ENCODE peak calls at places on chromosomes 11 and 22, in five cellular contexts. One of them, this sample, is unnamed.

GRCh38 chr11:18844753-18845367 is 53.3 kb upstream of the PTPN5 start:
- DNase-seq in WERI-Rb-1: no peak
- DNase-seq in substantia nigra: no peak
- DNase-seq in lung: no peak
- DNase-seq in colonic mucosa: no peak
- DNase-seq in this sample: no peak

GRCh38 chr11:69943066-69943465 is 123.8 kb upstream of the FGF3 start:
- DNase-seq in WERI-Rb-1: no peak
- DNase-seq in substantia nigra: no peak
- DNase-seq in lung: no peak
- DNase-seq in colonic mucosa: no peak
- DNase-seq in this sample: no peak

GRCh38 chr11:31628111-31628510 is 118.5 kb downstream of the ELP4 start:
- DNase-seq in WERI-Rb-1: no peak
- DNase-seq in substantia nigra: no peak
- DNase-seq in lung: no peak
- DNase-seq in colonic mucosa: no peak
- DNase-seq in this sample: no peak

GRCh38 chr11:131656839-131657211 is 286.4 kb downstream of the NTM start:
- DNase-seq in WERI-Rb-1: no peak
- DNase-seq in substantia nigra: no peak
- DNase-seq in lung: no peak
- DNase-seq in colonic mucosa: no peak
- DNase-seq in this sample: no peak

GRCh38 chr22:42962295-42963230 is 52.4 kb downstream of the PACSIN2 start:
- DNase-seq in WERI-Rb-1: no peak
- DNase-seq in substantia nigra: no peak
- DNase-seq in lung: peak; percentile 68
- DNase-seq in colonic mucosa: peak; percentile 70
- DNase-seq in this sample: no peak

GRCh38 chr11:67373916-67374570 is 645 bp upstream of the CLCF1 start:
- DNase-seq in WERI-Rb-1: peak; percentile 79
- DNase-seq in substantia nigra: peak; percentile 55
- DNase-seq in lung: peak; percentile 90
- DNase-seq in colonic mucosa: peak; percentile 79
- DNase-seq in this sample: peak; percentile 41

GRCh38 chr11:111513240-111513605 is 1.0 kb upstream of the BTG4 start:
- DNase-seq in WERI-Rb-1: no peak
- DNase-seq in substantia nigra: no peak
- DNase-seq in lung: no peak
- DNase-seq in colonic mucosa: no peak
- DNase-seq in this sample: no peak

GRCh38 chr11:1922411-1923113 is 3.1 kb downstream of the TNNT3 start:
- DNase-seq in WERI-Rb-1: no peak
- DNase-seq in substantia nigra: no peak
- DNase-seq in lung: no peak
- DNase-seq in colonic mucosa: peak; percentile 14
- DNase-seq in this sample: no peak

GRCh38 chr22:32048069-32048468 is 5.0 kb downstream of the SLC5A1 start:
- DNase-seq in WERI-Rb-1: no peak
- DNase-seq in substantia nigra: peak; percentile 1
- DNase-seq in lung: no peak
- DNase-seq in colonic mucosa: no peak
- DNase-seq in this sample: no peak

GRCh38 chr22:17064498-17065100 is 20.2 kb upstream of the IL17RA start:
- DNase-seq in WERI-Rb-1: no peak
- DNase-seq in substantia nigra: no peak
- DNase-seq in lung: no peak
- DNase-seq in colonic mucosa: no peak
- DNase-seq in this sample: no peak

GRCh38 chr22:26324150-26324549 is 104.9 kb upstream of the ASPHD2 start:
- DNase-seq in WERI-Rb-1: no peak
- DNase-seq in substantia nigra: no peak
- DNase-seq in lung: no peak
- DNase-seq in colonic mucosa: no peak
- DNase-seq in this sample: no peak

GRCh38 chr11:103537904-103538502 is 428.8 kb downstream of the DYNC2H1 start:
- DNase-seq in WERI-Rb-1: peak; percentile 31
- DNase-seq in substantia nigra: no peak
- DNase-seq in lung: no peak
- DNase-seq in colonic mucosa: no peak
- DNase-seq in this sample: no peak

GRCh38 chr11:64092119-64092760 is 56.5 kb downstream of the FLRT1 start:
- DNase-seq in WERI-Rb-1: no peak
- DNase-seq in substantia nigra: peak; percentile 48
- DNase-seq in lung: no peak
- DNase-seq in colonic mucosa: no peak
- DNase-seq in this sample: no peak

GRCh38 chr11:8327761-8328192 is 64.1 kb upstream of the LMO1 start:
- DNase-seq in WERI-Rb-1: no peak
- DNase-seq in substantia nigra: no peak
- DNase-seq in lung: no peak
- DNase-seq in colonic mucosa: no peak
- DNase-seq in this sample: no peak

GRCh38 chr11:92512204-92512569 is 287.6 kb downstream of the FAT3 start:
- DNase-seq in WERI-Rb-1: no peak
- DNase-seq in substantia nigra: no peak
- DNase-seq in lung: no peak
- DNase-seq in colonic mucosa: no peak
- DNase-seq in this sample: no peak

GRCh38 chr22:38383417-38383816 is 66.2 kb upstream of the CSNK1E start:
- DNase-seq in WERI-Rb-1: no peak
- DNase-seq in substantia nigra: no peak
- DNase-seq in lung: no peak
- DNase-seq in colonic mucosa: no peak
- DNase-seq in this sample: no peak

GRCh38 chr22:23583153-23583552 is 3.1 kb upstream of the IGLL1 start:
- DNase-seq in WERI-Rb-1: no peak
- DNase-seq in substantia nigra: no peak
- DNase-seq in lung: no peak
- DNase-seq in colonic mucosa: no peak
- DNase-seq in this sample: no peak

GRCh38 chr11:66417000-66417399 is 3.8 kb upstream of the NPAS4 start:
- DNase-seq in WERI-Rb-1: no peak
- DNase-seq in substantia nigra: peak; percentile 51
- DNase-seq in lung: no peak
- DNase-seq in colonic mucosa: no peak
- DNase-seq in this sample: no peak

GRCh38 chr11:122758361-122758760 is 79.9 kb upstream of the CRTAM start:
- DNase-seq in WERI-Rb-1: no peak
- DNase-seq in substantia nigra: no peak
- DNase-seq in lung: no peak
- DNase-seq in colonic mucosa: no peak
- DNase-seq in this sample: no peak

GRCh38 chr11:65223031-65223430 is 38.7 kb upstream of the POLA2 start:
- DNase-seq in WERI-Rb-1: no peak
- DNase-seq in substantia nigra: no peak
- DNase-seq in lung: no peak
- DNase-seq in colonic mucosa: no peak
- DNase-seq in this sample: no peak

GRCh38 chr11:65226103-65226442 is 35.7 kb upstream of the POLA2 start:
- DNase-seq in WERI-Rb-1: no peak
- DNase-seq in substantia nigra: no peak
- DNase-seq in lung: no peak
- DNase-seq in colonic mucosa: no peak
- DNase-seq in this sample: no peak

GRCh38 chr11:65227879-65228278 is 33.9 kb upstream of the POLA2 start:
- DNase-seq in WERI-Rb-1: no peak
- DNase-seq in substantia nigra: no peak
- DNase-seq in lung: no peak
- DNase-seq in colonic mucosa: no peak
- DNase-seq in this sample: no peak

GRCh38 chr11:65224939-65225283 is 36.9 kb upstream of the POLA2 start:
- DNase-seq in WERI-Rb-1: peak; percentile 89
- DNase-seq in substantia nigra: no peak
- DNase-seq in lung: peak; percentile 57
- DNase-seq in colonic mucosa: no peak
- DNase-seq in this sample: no peak

DNA sequence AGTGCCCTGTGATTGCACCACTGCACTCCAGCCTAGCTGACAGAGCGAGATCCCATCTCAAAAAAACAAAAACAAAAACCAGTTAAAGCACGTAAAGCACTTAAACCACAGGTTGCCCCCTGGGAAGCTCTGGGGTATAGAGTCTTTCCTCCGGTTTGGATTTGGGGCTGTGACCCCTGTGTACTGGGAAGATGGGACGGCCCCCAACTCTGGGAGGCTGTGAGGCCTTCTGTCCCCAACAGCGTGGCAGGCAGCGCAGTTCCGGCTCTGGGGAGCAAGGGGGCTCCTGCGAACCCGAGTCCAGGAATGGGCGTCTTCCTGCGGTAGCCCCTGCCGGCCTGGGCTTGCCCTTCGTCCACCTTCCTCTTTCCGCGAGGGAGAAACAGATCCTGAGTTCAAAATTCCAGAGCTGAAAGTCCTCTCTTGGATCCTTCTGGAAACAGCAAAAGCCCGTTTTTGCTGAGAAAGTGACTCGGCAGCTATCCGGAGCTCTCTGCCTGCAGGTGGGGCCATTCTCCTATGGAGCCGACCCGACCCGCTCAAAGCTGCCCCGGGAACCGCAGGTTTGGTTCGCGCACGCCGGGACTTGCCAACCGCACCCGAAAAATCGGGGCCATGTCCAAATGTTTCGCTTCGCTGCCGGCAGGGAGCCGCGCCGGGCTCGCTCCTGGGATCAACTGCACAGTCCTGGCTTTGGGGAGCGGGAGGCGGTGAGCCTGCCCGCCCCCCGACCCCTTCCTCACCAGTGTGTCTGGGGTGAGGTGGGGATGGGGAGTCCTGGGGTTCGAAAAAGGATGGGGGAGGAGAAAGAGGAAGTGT is 36.3 kb upstream of the POLA2 start:
- DNase-seq in WERI-Rb-1: peak; percentile 81
- DNase-seq in substantia nigra: peak; percentile 16
- DNase-seq in lung: no peak
- DNase-seq in colonic mucosa: peak; percentile 58
- DNase-seq in this sample: peak; percentile 24
- H3K27ac ChIP-seq in WERI-Rb-1: peak overlapping the region; percentile 89
- H3K27ac ChIP-seq in substantia nigra: no peak overlapping the region
- H3K27ac ChIP-seq in lung: no peak overlapping the region
- H3K27ac ChIP-seq in colonic mucosa: no peak overlapping the region
- H3K27ac ChIP-seq in this sample: peak overlapping the region; percentile 19

DNA sequence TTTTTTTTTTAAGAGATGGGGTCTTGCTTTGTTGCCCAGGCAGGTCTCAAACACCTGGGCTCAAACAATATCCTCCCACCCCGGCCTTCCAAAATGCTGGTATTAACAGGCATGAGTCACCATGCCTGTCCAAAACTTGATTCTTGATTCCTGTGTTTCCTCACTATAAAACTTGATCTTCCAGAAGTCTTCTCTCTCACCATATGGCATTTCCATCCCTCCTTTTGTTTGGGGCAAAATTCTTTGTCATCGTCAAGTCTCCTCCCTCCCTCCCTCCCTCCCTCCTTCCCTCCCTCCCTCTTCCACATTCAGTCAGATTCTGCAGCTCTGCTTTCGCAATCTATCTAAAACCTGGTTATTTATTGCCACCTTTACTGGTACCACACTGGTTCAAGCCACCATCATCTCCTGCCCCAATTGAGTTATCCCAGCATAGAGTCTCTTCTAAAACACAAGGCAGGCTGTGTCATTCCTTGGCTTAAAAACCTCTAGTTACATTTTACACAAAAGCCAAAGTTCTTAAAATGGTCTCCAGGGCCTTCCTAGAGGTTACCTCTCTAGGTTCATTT is 65.0 kb upstream of the HORMAD2 start:
- DNase-seq in WERI-Rb-1: no peak
- DNase-seq in substantia nigra: no peak
- DNase-seq in lung: no peak
- DNase-seq in colonic mucosa: no peak
- DNase-seq in this sample: no peak
- H3K27ac ChIP-seq in WERI-Rb-1: no peak overlapping the region
- H3K27ac ChIP-seq in substantia nigra: no peak overlapping the region
- H3K27ac ChIP-seq in lung: no peak overlapping the region
- H3K27ac ChIP-seq in colonic mucosa: no peak overlapping the region
- H3K27ac ChIP-seq in this sample: no peak overlapping the region

GRCh38 chr11:128338806-128339205 is 248.6 kb downstream of the ETS1 start:
- DNase-seq in WERI-Rb-1: no peak
- DNase-seq in substantia nigra: no peak
- DNase-seq in lung: no peak
- DNase-seq in colonic mucosa: no peak
- DNase-seq in this sample: no peak

GRCh38 chr11:128336203-128336602 is 251.2 kb downstream of the ETS1 start:
- DNase-seq in WERI-Rb-1: no peak
- DNase-seq in substantia nigra: no peak
- DNase-seq in lung: peak; percentile 53
- DNase-seq in colonic mucosa: no peak
- DNase-seq in this sample: peak; percentile 31

GRCh38 chr11:128334311-128335044 is 252.9 kb downstream of the ETS1 start:
- DNase-seq in WERI-Rb-1: no peak
- DNase-seq in substantia nigra: no peak
- DNase-seq in lung: peak; percentile 39
- DNase-seq in colonic mucosa: no peak
- DNase-seq in this sample: no peak

GRCh38 chr11:128339721-128340271 is 247.6 kb downstream of the ETS1 start:
- DNase-seq in WERI-Rb-1: no peak
- DNase-seq in substantia nigra: no peak
- DNase-seq in lung: no peak
- DNase-seq in colonic mucosa: no peak
- DNase-seq in this sample: no peak

DNA sequence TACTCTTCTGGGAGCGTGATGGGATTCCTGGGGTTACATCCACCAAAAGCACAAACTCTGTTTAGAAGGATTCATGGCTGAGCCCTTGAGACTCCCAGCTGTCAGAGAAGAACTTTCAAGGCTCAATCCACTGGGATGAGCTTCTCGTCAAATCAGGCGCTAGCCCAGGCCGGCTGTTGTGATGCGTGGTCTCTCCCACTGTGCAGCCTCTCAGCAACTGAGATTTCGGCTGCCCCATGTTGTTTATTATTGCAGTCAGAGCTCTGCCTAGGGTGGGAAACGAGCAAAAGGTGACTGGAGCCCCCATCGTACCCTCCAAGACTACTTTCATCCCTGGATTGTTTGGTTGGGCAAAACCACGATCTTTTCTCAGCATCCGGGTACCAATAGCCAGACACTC is 251.6 kb downstream of the ETS1 start:
- DNase-seq in WERI-Rb-1: no peak
- DNase-seq in substantia nigra: no peak
- DNase-seq in lung: no peak
- DNase-seq in colonic mucosa: no peak
- DNase-seq in this sample: no peak
- H3K27ac ChIP-seq in WERI-Rb-1: no peak overlapping the region
- H3K27ac ChIP-seq in substantia nigra: no peak overlapping the region
- H3K27ac ChIP-seq in lung: peak overlapping the region; percentile 57
- H3K27ac ChIP-seq in colonic mucosa: no peak overlapping the region
- H3K27ac ChIP-seq in this sample: peak overlapping the region; percentile 54

GRCh38 chr22:24976442-24977218 is 24.1 kb downstream of the KIAA1671 start:
- DNase-seq in WERI-Rb-1: no peak
- DNase-seq in substantia nigra: no peak
- DNase-seq in lung: no peak
- DNase-seq in colonic mucosa: no peak
- DNase-seq in this sample: no peak
- H3K27ac ChIP-seq in WERI-Rb-1: no peak overlapping the region
- H3K27ac ChIP-seq in substantia nigra: peak overlapping the region; percentile 31
- H3K27ac ChIP-seq in lung: peak overlapping the region; percentile 24
- H3K27ac ChIP-seq in colonic mucosa: peak overlapping the region; percentile 89
- H3K27ac ChIP-seq in this sample: peak overlapping the region; percentile 76

GRCh38 chr11:81802591-81802990 is 931.1 kb downstream of the FAM181B start:
- DNase-seq in WERI-Rb-1: no peak
- DNase-seq in substantia nigra: no peak
- DNase-seq in lung: no peak
- DNase-seq in colonic mucosa: no peak
- DNase-seq in this sample: no peak

GRCh38 chr11:81804858-81805257 is 928.8 kb downstream of the FAM181B start:
- DNase-seq in WERI-Rb-1: no peak
- DNase-seq in substantia nigra: no peak
- DNase-seq in lung: no peak
- DNase-seq in colonic mucosa: no peak
- DNase-seq in this sample: no peak
- H3K27ac ChIP-seq in WERI-Rb-1: no peak overlapping the region
- H3K27ac ChIP-seq in substantia nigra: no peak overlapping the region
- H3K27ac ChIP-seq in lung: no peak overlapping the region
- H3K27ac ChIP-seq in colonic mucosa: no peak overlapping the region
- H3K27ac ChIP-seq in this sample: no peak overlapping the region

This sample was measured in gastrocnemius medialis.